ENCODE peak calls at places on chromosomes 11 and 22, in ten cellular contexts. S, L, M, P, Z, Q, F, U, I and N are unnamed samples.

GRCh38 chr22:22925795-22926358 is 38.3 kb downstream of the IGLL5 start:
- DNase-seq in S (no peak), L (no peak), M (no peak), P (no peak), Z (no peak), Q (no peak), F (no peak), U (no peak), I (no peak), N (no peak)

GRCh38 chr11:80441821-80442220 is 1001.0 kb upstream of the TENM4 start:
- DNase-seq in S (no peak), L (no peak), M (no peak), P (no peak), Z (peak), Q (no peak), F (no peak), U (no peak), I (no peak), N (no peak)

GRCh38 chr11:77244277-77245014 is 57.0 kb downstream of the GDPD4 start:
- DNase-seq in S (no peak), L (no peak), M (no peak), P (no peak), Z (peak), Q (no peak), F (no peak), U (no peak), I (no peak), N (no peak)

GRCh38 chr22:37676691-37677627 is 1.5 kb downstream of the LGALS1 start:
- DNase-seq in S (peak), L (peak), M (peak), P (peak), Z (peak), Q (peak), F (peak), U (peak), I (peak), N (peak)

GRCh38 chr11:37849731-37850130 is 1251.7 kb upstream of the RAG2 start:
- DNase-seq in S (no peak), L (no peak), M (no peak), P (no peak), Z (no peak), Q (no peak), F (no peak), U (no peak), I (no peak), N (no peak)

GRCh38 chr11:75471134-75471943 is 38.3 kb upstream of the KLHL35 start:
- DNase-seq in S (no peak), L (no peak), M (no peak), P (no peak), Z (no peak), Q (no peak), F (no peak), U (no peak), I (no peak), N (peak)

GRCh38 chr22:50711446-50712340 is 26.3 kb upstream of the ACR start:
- DNase-seq in S (no peak), L (no peak), M (no peak), P (no peak), Z (no peak), Q (no peak), F (no peak), U (no peak), I (no peak), N (peak)

GRCh38 chr11:69882270-69882608 is 63.0 kb upstream of the FGF3 start:
- DNase-seq in S (no peak), L (no peak), M (no peak), P (no peak), Z (no peak), Q (no peak), F (no peak), U (no peak), I (no peak), N (no peak)

GRCh38 chr22:29871684-29872083 is 11.3 kb upstream of the MTMR3 start:
- DNase-seq in S (no peak), L (no peak), M (no peak), P (no peak), Z (no peak), Q (no peak), F (no peak), U (no peak), I (peak), N (no peak)

GRCh38 chr11:126855536-126855935 is 145.0 kb downstream of the KIRREL3 start:
- DNase-seq in S (no peak), L (no peak), M (no peak), P (no peak), Z (no peak), Q (no peak), F (no peak), U (no peak), I (no peak), N (no peak)

GRCh38 chr11:122814401-122814800 is 23.9 kb upstream of the CRTAM start:
- DNase-seq in S (no peak), L (no peak), M (no peak), P (no peak), Z (no peak), Q (no peak), F (peak), U (no peak), I (no peak), N (no peak)

GRCh38 chr11:70567680-70568503 is 169.6 kb downstream of the CTTN start:
- DNase-seq in S (no peak), L (no peak), M (peak), P (no peak), Z (no peak), Q (no peak), F (peak), U (peak), I (peak), N (peak)

GRCh38 chr11:61753672-61754071 is 1.2 kb downstream of the MYRF start:
- DNase-seq in S (no peak), L (no peak), M (no peak), P (no peak), Z (no peak), Q (no peak), F (no peak), U (no peak), I (no peak), N (no peak)

GRCh38 chr11:59857444-59858434 is 8.5 kb downstream of the TCN1 start:
- DNase-seq in S (no peak), L (no peak), M (no peak), P (peak), Z (peak), Q (no peak), F (no peak), U (no peak), I (no peak), N (no peak)

GRCh38 chr11:9773524-9773923 is 109.6 kb downstream of the SWAP70 start:
- DNase-seq in S (no peak), L (no peak), M (no peak), P (no peak), Z (no peak), Q (no peak), F (no peak), U (no peak), I (no peak), N (no peak)

GRCh38 chr11:119377112-119377901 is 4.2 kb downstream of the USP2 start:
- DNase-seq in S (no peak), L (peak), M (peak), P (no peak), Z (no peak), Q (no peak), F (no peak), U (no peak), I (no peak), N (no peak)

GRCh38 chr11:83280256-83280655 is 5.9 kb downstream of the CCDC90B start:
- DNase-seq in S (no peak), L (no peak), M (no peak), P (no peak), Z (no peak), Q (no peak), F (no peak), U (no peak), I (no peak), N (no peak)

GRCh38 chr22:42994917-42995562 is 19.9 kb downstream of the PACSIN2 start:
- DNase-seq in S (peak), L (no peak), M (peak), P (no peak), Z (peak), Q (no peak), F (peak), U (peak), I (peak), N (no peak)

GRCh38 chr22:49099496-49100124 is 728.1 kb downstream of the BRD1 start:
- DNase-seq in S (no peak), L (no peak), M (no peak), P (peak), Z (no peak), Q (no peak), F (no peak), U (no peak), I (no peak), N (peak)

GRCh38 chr11:35238882-35239281 is 99.9 kb downstream of the CD44 start:
- DNase-seq in S (no peak), L (no peak), M (no peak), P (no peak), Z (no peak), Q (no peak), F (no peak), U (no peak), I (no peak), N (no peak)

GRCh38 chr11:123479048-123479837 is 49.2 kb downstream of the GRAMD1B start:
- DNase-seq in S (no peak), L (no peak), M (no peak), P (no peak), Z (no peak), Q (no peak), F (no peak), U (no peak), I (no peak), N (no peak)

GRCh38 chr22:45709004-45709739 is 37.5 kb downstream of the ATXN10 start:
- DNase-seq in S (no peak), L (no peak), M (no peak), P (no peak), Z (peak), Q (no peak), F (no peak), U (no peak), I (no peak), N (no peak)

GRCh38 chr11:16607675-16608644 is 130.5 kb upstream of the C11orf58 start:
- DNase-seq in S (peak), L (no peak), M (no peak), P (no peak), Z (peak), Q (no peak), F (peak), U (peak), I (peak), N (peak)

GRCh38 chr11:88313441-88313840 is 24.1 kb downstream of the CTSC start:
- DNase-seq in S (no peak), L (no peak), M (no peak), P (no peak), Z (no peak), Q (no peak), F (no peak), U (no peak), I (no peak), N (no peak)

GRCh38 chr11:116188350-116188749 is 584.4 kb downstream of the BUD13 start:
- DNase-seq in S (no peak), L (no peak), M (no peak), P (no peak), Z (no peak), Q (no peak), F (no peak), U (no peak), I (no peak), N (peak)

GRCh38 chr22:47647181-47647580 is 884.7 kb downstream of the TBC1D22A start:
- DNase-seq in S (no peak), L (no peak), M (no peak), P (no peak), Z (no peak), Q (no peak), F (no peak), U (no peak), I (no peak), N (no peak)

GRCh38 chr22:31893460-31893859 is 50.9 kb upstream of the YWHAH start:
- DNase-seq in S (peak), L (no peak), M (no peak), P (no peak), Z (no peak), Q (no peak), F (no peak), U (no peak), I (no peak), N (peak)

GRCh38 chr11:120985718-120986569 is 38.0 kb upstream of the TBCEL start:
- DNase-seq in S (peak), L (no peak), M (no peak), P (no peak), Z (peak), Q (peak), F (peak), U (peak), I (peak), N (peak)

GRCh38 chr11:59891781-59892181 is 13.2 kb downstream of the OOSP3 start:
- DNase-seq in S (no peak), L (no peak), M (no peak), P (no peak), Z (no peak), Q (no peak), F (no peak), U (no peak), I (no peak), N (no peak)

GRCh38 chr11:31106963-31107576 is 262.5 kb downstream of the DCDC1 start:
- DNase-seq in S (peak), L (no peak), M (peak), P (peak), Z (peak), Q (peak), F (peak), U (no peak), I (peak), N (no peak)

GRCh38 chr11:94775576-94776327 is 7.6 kb downstream of the AMOTL1 start:
- DNase-seq in S (no peak), L (no peak), M (no peak), P (no peak), Z (no peak), Q (no peak), F (no peak), U (no peak), I (no peak), N (no peak)

GRCh38 chr11:69636512-69636866 is 4.5 kb upstream of the CCND1 start:
- DNase-seq in S (peak), L (peak), M (no peak), P (peak), Z (peak), Q (no peak), F (peak), U (peak), I (no peak), N (no peak)

GRCh38 chr11:100851129-100851528 is 164.0 kb downstream of the ARHGAP42 start:
- DNase-seq in S (no peak), L (no peak), M (no peak), P (peak), Z (no peak), Q (no peak), F (no peak), U (no peak), I (no peak), N (no peak)

GRCh38 chr11:129928923-129929692 is 33.7 kb upstream of the NFRKB start:
- DNase-seq in S (no peak), L (no peak), M (no peak), P (no peak), Z (no peak), Q (no peak), F (no peak), U (no peak), I (no peak), N (no peak)

GRCh38 chr11:72239296-72239848 is 4.6 kb downstream of the PHOX2A start:
- DNase-seq in S (no peak), L (peak), M (peak), P (no peak), Z (no peak), Q (no peak), F (peak), U (peak), I (no peak), N (peak)

GRCh38 chr11:2537896-2538855 is 93.4 kb downstream of the KCNQ1 start:
- DNase-seq in S (no peak), L (no peak), M (no peak), P (no peak), Z (no peak), Q (no peak), F (peak), U (peak), I (no peak), N (peak)

GRCh38 chr11:120306519-120307242 is 18.4 kb upstream of the TLCD5 start:
- DNase-seq in S (peak), L (no peak), M (no peak), P (peak), Z (peak), Q (no peak), F (peak), U (no peak), I (no peak), N (no peak)

GRCh38 chr22:26658161-26658560 is 773 bp downstream of the MIAT start:
- DNase-seq in S (no peak), L (no peak), M (no peak), P (no peak), Z (no peak), Q (no peak), F (no peak), U (no peak), I (no peak), N (no peak)

DNA sequence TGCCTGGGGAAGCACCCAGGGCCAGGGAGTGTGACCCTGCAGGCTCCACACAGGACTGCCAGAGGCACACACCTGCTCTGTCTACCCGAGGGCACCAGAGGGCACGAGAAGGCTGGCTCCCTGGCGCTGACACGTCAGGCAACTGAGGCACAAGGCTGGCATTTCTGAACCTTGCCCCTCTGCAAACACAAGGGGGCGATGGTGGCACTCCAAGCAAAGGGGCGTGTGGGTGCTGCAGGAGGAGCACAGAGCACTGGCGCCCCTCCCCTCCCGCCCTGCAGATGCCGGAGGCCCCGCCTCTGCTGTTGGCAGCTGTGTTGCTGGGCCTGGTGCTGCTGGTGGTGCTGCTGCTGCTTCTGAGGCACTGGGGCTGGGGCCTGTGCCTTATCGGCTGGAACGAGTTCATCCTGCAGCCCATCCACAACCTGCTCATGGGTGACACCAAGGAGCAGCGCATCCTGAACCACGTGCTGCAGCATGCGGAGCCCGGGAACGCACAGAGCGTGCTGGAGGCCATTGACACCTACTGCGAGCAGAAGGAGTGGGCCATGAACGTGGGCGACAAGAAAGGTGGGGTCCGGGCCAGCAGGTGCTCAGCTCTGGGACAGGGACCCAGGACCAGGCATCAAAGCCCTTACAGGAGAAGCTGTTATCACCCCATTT is 20.8 kb upstream of the TXNRD2 start:
- DNase-seq in S (peak), L (no peak), M (peak), P (peak), Z (peak), Q (peak), F (peak), U (peak), I (peak), N (peak)
- TF ChIP-seq POLR2A in S (no peak), L (no peak), M (no peak), P (no peak), Z (no peak), Q (no peak), F (peak), U (no peak), I (peak), N (no peak)

GRCh38 chr11:44766112-44766971 is 39.6 kb downstream of the TSPAN18 start:
- DNase-seq in S (peak), L (peak), M (no peak), P (no peak), Z (peak), Q (no peak), F (no peak), U (no peak), I (no peak), N (no peak)
- TF ChIP-seq POLR2AphosphoS5 in S (no peak), L (no peak), M (no peak), P (no peak), Z (peak), Q (no peak), F (no peak), U (no peak), I (no peak), N (peak)

GRCh38 chr11:11624206-11624605 is 2.4 kb upstream of the GALNT18 start:
- DNase-seq in S (no peak), L (no peak), M (no peak), P (no peak), Z (no peak), Q (no peak), F (no peak), U (no peak), I (no peak), N (no peak)

GRCh38 chr11:11622772-11623531 is 1.1 kb upstream of the GALNT18 start:
- DNase-seq in S (no peak), L (no peak), M (peak), P (no peak), Z (no peak), Q (no peak), F (no peak), U (peak), I (peak), N (no peak)

GRCh38 chr11:11620251-11620965 is 1.4 kb downstream of the GALNT18 start:
- DNase-seq in S (peak), L (no peak), M (peak), P (peak), Z (no peak), Q (peak), F (peak), U (peak), I (peak), N (peak)

GRCh38 chr11:11620966-11621880 is 582 bp downstream of the GALNT18 start:
- DNase-seq in S (peak), L (no peak), M (no peak), P (no peak), Z (peak), Q (peak), F (peak), U (peak), I (peak), N (peak)

DNA sequence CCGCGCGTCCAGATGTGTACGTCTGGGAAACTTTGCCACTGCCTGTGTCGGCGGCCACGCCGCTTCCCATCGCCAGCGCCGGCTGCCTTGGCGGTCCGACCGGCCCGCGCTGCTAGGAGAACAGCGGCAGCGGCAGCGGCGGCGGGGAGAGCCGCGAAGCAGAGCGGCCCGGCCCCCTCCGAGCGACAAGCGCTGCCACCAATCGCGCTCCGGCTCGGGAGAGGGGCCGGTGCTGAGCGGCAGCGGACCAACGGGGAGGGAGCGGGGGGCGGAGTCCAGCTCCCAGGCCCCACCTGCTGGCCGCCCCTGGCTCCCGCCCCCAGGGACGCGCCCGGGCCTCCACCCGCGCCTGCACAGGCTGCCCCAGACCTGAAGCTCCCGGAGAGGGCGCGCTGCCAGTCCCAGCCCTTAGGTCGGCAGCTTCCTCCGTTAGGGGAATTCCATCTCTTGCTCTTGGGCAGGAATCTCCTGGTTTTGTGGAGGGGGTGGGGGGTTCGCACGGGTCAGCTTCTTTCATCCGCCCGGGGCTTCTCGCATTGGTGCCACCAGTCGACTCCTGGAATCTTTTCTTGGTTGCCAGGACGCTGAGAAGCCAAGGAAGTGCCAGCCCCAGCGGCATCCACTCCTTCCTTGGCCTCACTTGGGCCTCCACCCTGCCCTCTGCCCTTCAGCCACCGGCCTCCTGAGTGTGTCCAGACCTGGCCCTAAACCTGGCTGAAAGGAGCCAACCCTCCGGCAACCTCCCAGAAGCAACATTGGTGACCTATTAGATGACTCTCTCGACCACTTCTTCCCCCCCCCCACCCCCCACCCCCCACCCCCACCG is at the start of gene GALNT18:
- DNase-seq in S (peak), L (peak), M (peak), P (peak), Z (peak), Q (peak), F (peak), U (peak), I (peak), N (peak)
- TF ChIP-seq POLR2A in S (no peak), L (no peak), M (no peak), P (peak), Z (no peak), Q (no peak), F (peak), U (peak), I (peak), N (no peak)

GRCh38 chr11:762421-763072 is 14.7 kb downstream of the GATD1 start:
- DNase-seq in S (peak), L (no peak), M (peak), P (peak), Z (no peak), Q (no peak), F (peak), U (no peak), I (no peak), N (peak)

GRCh38 chr11:765025-765801 is 12.1 kb downstream of the GATD1 start:
- DNase-seq in S (peak), L (no peak), M (peak), P (peak), Z (peak), Q (no peak), F (peak), U (peak), I (no peak), N (peak)

GRCh38 chr11:764322-765024 is 12.8 kb downstream of the GATD1 start:
- DNase-seq in S (no peak), L (no peak), M (no peak), P (no peak), Z (no peak), Q (no peak), F (no peak), U (no peak), I (no peak), N (no peak)

GRCh38 chr11:763073-763463 is 14.2 kb downstream of the GATD1 start:
- DNase-seq in S (peak), L (no peak), M (no peak), P (no peak), Z (no peak), Q (no peak), F (peak), U (no peak), I (no peak), N (no peak)

GRCh38 chr11:763549-764321 is 13.6 kb downstream of the GATD1 start:
- DNase-seq in S (no peak), L (no peak), M (no peak), P (no peak), Z (no peak), Q (no peak), F (no peak), U (no peak), I (no peak), N (peak)
- TF ChIP-seq POLR2AphosphoS5 in S (no peak), L (no peak), M (no peak), P (peak), Z (no peak), Q (no peak), F (no peak), U (no peak), I (no peak), N (peak)